ENCODE peak calls at places on chromosomes 16 and 17, in ten cellular contexts. O, G, V, L, E, H, D, F, K and I are unnamed samples.

GRCh38 chr17:57275365-57275764 is 19.0 kb downstream of the MSI2 start:
- DNase-seq in L (no peak), G (no peak), D (no peak), E (no peak), V (no peak), K (no peak), F (no peak), H (no peak), O (no peak), I (no peak)

GRCh38 chr17:33052856-33053255 is 61.2 kb downstream of the SPACA3 start:
- DNase-seq in D (no peak), V (no peak), K (no peak), F (peak; percentile 15), E (no peak), L (no peak), H (no peak), O (no peak), G (no peak), I (no peak)

GRCh38 chr17:7858487-7858832 is 657 bp downstream of the CYB5D1 start:
- DNase-seq in E (peak; percentile 45), K (no peak), F (peak; percentile 66), D (peak; percentile 69), H (no peak), V (peak; percentile 42), O (no peak), G (no peak), L (peak; percentile 89), I (no peak)

GRCh38 chr16:275041-275621 is 613 bp downstream of the RGS11 start:
- DNase-seq in V (peak; percentile 7), G (peak; percentile 5), L (peak; percentile 62), H (no peak), O (no peak), E (no peak), K (no peak), D (no peak), F (no peak), I (no peak)

GRCh38 chr17:27485125-27485524 is 28.9 kb downstream of the KSR1 start:
- DNase-seq in F (no peak), E (no peak), O (no peak), K (no peak), D (no peak), V (no peak), H (no peak), L (no peak), G (no peak), I (no peak)

GRCh38 chr16:55489956-55490265 is 10.9 kb downstream of the MMP2 start:
- DNase-seq in D (no peak), E (no peak), L (no peak), G (no peak), K (no peak), H (no peak), F (no peak), V (no peak), O (no peak), I (no peak)

GRCh38 chr17:65531508-65532431 is 29.7 kb downstream of the AXIN2 start:
- DNase-seq in K (no peak), V (no peak), H (no peak), O (no peak), L (peak; percentile 60), E (no peak), G (no peak), D (no peak), F (peak; percentile 47), I (no peak)

GRCh38 chr17:59498421-59499307 is 66.7 kb upstream of the DHX40 start:
- DNase-seq in O (no peak), F (no peak), G (no peak), D (no peak), E (no peak), H (no peak), K (no peak), V (no peak), L (no peak), I (no peak)

GRCh38 chr16:21526923-21527807 is 72.2 kb upstream of the METTL9 start:
- DNase-seq in V (no peak), K (no peak), D (no peak), G (no peak), H (no peak), F (no peak), L (no peak), E (no peak), O (no peak), I (no peak)

GRCh38 chr16:83698964-83699363 is 108.8 kb upstream of the HSBP1 start:
- DNase-seq in O (no peak), D (no peak), F (no peak), G (no peak), E (no peak), L (no peak), H (no peak), V (no peak), K (no peak), I (no peak)

GRCh38 chr16:65904361-65904760 is 462.1 kb upstream of the CDH5 start:
- DNase-seq in K (no peak), D (no peak), F (no peak), G (no peak), H (no peak), E (no peak), L (no peak), V (no peak), O (no peak), I (no peak)

GRCh38 chr16:50938923-50939322 is 197.0 kb downstream of the CYLD start:
- DNase-seq in D (no peak), F (no peak), K (no peak), L (no peak), V (no peak), E (no peak), H (no peak), G (no peak), O (no peak), I (no peak)

GRCh38 chr17:41415833-41416335 is 8.5 kb downstream of the KRT37 start:
- DNase-seq in G (no peak), V (no peak), L (no peak), D (peak; percentile 68), K (no peak), O (no peak), E (no peak), H (no peak), F (peak; percentile 59), I (no peak)

GRCh38 chr17:43578699-43579569 is 32.8 kb upstream of the ETV4 start:
- DNase-seq in K (no peak), H (no peak), E (no peak), F (peak; percentile 48), V (no peak), D (no peak), G (peak; percentile 68), O (no peak), L (peak; percentile 49), I (no peak)

GRCh38 chr16:80058236-80058635 is 457.7 kb upstream of the MAF start:
- DNase-seq in E (no peak), H (no peak), O (no peak), K (no peak), L (no peak), F (peak; percentile 20), G (no peak), D (no peak), V (no peak), I (no peak)

GRCh38 chr17:48791128-48792032 is 25.6 kb downstream of the TTLL6 start:
- DNase-seq in L (peak; percentile 97), V (no peak), D (peak; percentile 58), E (peak; percentile 51), H (peak; percentile 87), K (no peak), F (peak; percentile 87), G (peak; percentile 29), O (peak; percentile 68), I (no peak)